ENCODE peak calls at places on chromosomes 12 and 14, in six cellular contexts. One of them, this sample, is unnamed.

GRCh38 chr14:74888164-74889158 is 6.7 kb downstream of the DLST start:
- DNase-seq in H9: no peak
- DNase-seq in neuronal stem cell: no peak
- DNase-seq in mesenchymal stem cell: peak; percentile 41
- DNase-seq in IMR-90: no peak
- DNase-seq in H1: no peak
- DNase-seq in this sample: peak; percentile 87

GRCh38 chr12:48936379-48936979 is 11.2 kb upstream of the FKBP11 start:
- DNase-seq in H9: peak; percentile 86
- DNase-seq in neuronal stem cell: peak; percentile 83
- DNase-seq in mesenchymal stem cell: peak; percentile 75
- DNase-seq in IMR-90: peak; percentile 79
- DNase-seq in H1: peak; percentile 63
- DNase-seq in this sample: peak; percentile 84

GRCh38 chr12:77064891-77065360 is 443 bp downstream of the E2F7 start:
- DNase-seq in H9: no peak
- DNase-seq in neuronal stem cell: no peak
- DNase-seq in mesenchymal stem cell: no peak
- DNase-seq in IMR-90: no peak
- DNase-seq in H1: no peak
- DNase-seq in this sample: no peak

GRCh38 chr12:25797949-25798348 is 160.5 kb upstream of the RASSF8 start:
- DNase-seq in H9: no peak
- DNase-seq in neuronal stem cell: no peak
- DNase-seq in mesenchymal stem cell: no peak
- DNase-seq in IMR-90: no peak
- DNase-seq in H1: no peak
- DNase-seq in this sample: no peak

GRCh38 chr14:74508292-74508731 is 14.7 kb downstream of the ISCA2 start:
- DNase-seq in H9: peak; percentile 90
- DNase-seq in neuronal stem cell: no peak
- DNase-seq in mesenchymal stem cell: peak; percentile 43
- DNase-seq in IMR-90: no peak
- DNase-seq in H1: no peak
- DNase-seq in this sample: no peak

GRCh38 chr14:99101826-99102461 is 170.1 kb downstream of the BCL11B start:
- DNase-seq in H9: no peak
- DNase-seq in neuronal stem cell: peak; percentile 39
- DNase-seq in mesenchymal stem cell: no peak
- DNase-seq in IMR-90: no peak
- DNase-seq in H1: no peak
- DNase-seq in this sample: no peak

GRCh38 chr14:68042591-68043210 is 223.1 kb downstream of the RAD51B start:
- DNase-seq in H9: no peak
- DNase-seq in neuronal stem cell: peak; percentile 32
- DNase-seq in mesenchymal stem cell: peak; percentile 26
- DNase-seq in IMR-90: no peak
- DNase-seq in H1: no peak
- DNase-seq in this sample: no peak

GRCh38 chr14:44979740-44980346 is 17.9 kb downstream of the TOGARAM1 start:
- DNase-seq in H9: no peak
- DNase-seq in neuronal stem cell: no peak
- DNase-seq in mesenchymal stem cell: no peak
- DNase-seq in IMR-90: no peak
- DNase-seq in H1: no peak
- DNase-seq in this sample: no peak

GRCh38 chr14:96574633-96575191 is 72.5 kb downstream of the PAPOLA start:
- DNase-seq in H9: no peak
- DNase-seq in neuronal stem cell: no peak
- DNase-seq in mesenchymal stem cell: no peak
- DNase-seq in IMR-90: peak; percentile 82
- DNase-seq in H1: no peak
- DNase-seq in this sample: no peak

GRCh38 chr14:77763978-77764377 is 3.0 kb upstream of the SNW1 start:
- DNase-seq in H9: no peak
- DNase-seq in neuronal stem cell: no peak
- DNase-seq in mesenchymal stem cell: no peak
- DNase-seq in IMR-90: no peak
- DNase-seq in H1: no peak
- DNase-seq in this sample: no peak

GRCh38 chr12:129531004-129531403 is 372.8 kb downstream of the TMEM132D start:
- DNase-seq in H9: peak; percentile 72
- DNase-seq in neuronal stem cell: no peak
- DNase-seq in mesenchymal stem cell: no peak
- DNase-seq in IMR-90: no peak
- DNase-seq in H1: peak; percentile 50
- DNase-seq in this sample: peak; percentile 55

GRCh38 chr12:40117818-40118217 is 11.9 kb upstream of the SLC2A13 start:
- DNase-seq in H9: no peak
- DNase-seq in neuronal stem cell: no peak
- DNase-seq in mesenchymal stem cell: no peak
- DNase-seq in IMR-90: no peak
- DNase-seq in H1: no peak
- DNase-seq in this sample: no peak

GRCh38 chr12:131897875-131898274 is 3.5 kb downstream of the ULK1 start:
- DNase-seq in H9: no peak
- DNase-seq in neuronal stem cell: no peak
- DNase-seq in mesenchymal stem cell: no peak
- DNase-seq in IMR-90: no peak
- DNase-seq in H1: no peak
- DNase-seq in this sample: peak; percentile 37

GRCh38 chr12:56518570-56518969 is 3.0 kb upstream of the RBMS2 start:
- DNase-seq in H9: no peak
- DNase-seq in neuronal stem cell: no peak
- DNase-seq in mesenchymal stem cell: peak; percentile 34
- DNase-seq in IMR-90: peak; percentile 66
- DNase-seq in H1: no peak
- DNase-seq in this sample: peak; percentile 81

GRCh38 chr12:131063960-131064359 is 110.3 kb downstream of the ADGRD1 start:
- DNase-seq in H9: no peak
- DNase-seq in neuronal stem cell: no peak
- DNase-seq in mesenchymal stem cell: no peak
- DNase-seq in IMR-90: no peak
- DNase-seq in H1: no peak
- DNase-seq in this sample: no peak

GRCh38 chr12:132028111-132028510 is 78.4 kb downstream of the EP400 start:
- DNase-seq in H9: no peak
- DNase-seq in neuronal stem cell: no peak
- DNase-seq in mesenchymal stem cell: no peak
- DNase-seq in IMR-90: no peak
- DNase-seq in H1: no peak
- DNase-seq in this sample: no peak

GRCh38 chr12:62632521-62632920 is 165.9 kb downstream of the MON2 start:
- DNase-seq in H9: peak; percentile 81
- DNase-seq in neuronal stem cell: no peak
- DNase-seq in mesenchymal stem cell: peak; percentile 25
- DNase-seq in IMR-90: no peak
- DNase-seq in H1: no peak
- DNase-seq in this sample: no peak

GRCh38 chr14:68796418-68797101 is 3.7 kb upstream of the ZFP36L1 start:
- DNase-seq in H9: no peak
- DNase-seq in neuronal stem cell: no peak
- DNase-seq in mesenchymal stem cell: peak; percentile 71
- DNase-seq in IMR-90: no peak
- DNase-seq in H1: no peak
- DNase-seq in this sample: peak; percentile 85

GRCh38 chr12:15581006-15581405 is 208.2 kb downstream of the EPS8 start:
- DNase-seq in H9: no peak
- DNase-seq in neuronal stem cell: no peak
- DNase-seq in mesenchymal stem cell: no peak
- DNase-seq in IMR-90: peak; percentile 53
- DNase-seq in H1: no peak
- DNase-seq in this sample: no peak

GRCh38 chr12:124586756-124587155 is 19.3 kb upstream of the NCOR2 start:
- DNase-seq in H9: no peak
- DNase-seq in neuronal stem cell: no peak
- DNase-seq in mesenchymal stem cell: no peak
- DNase-seq in IMR-90: no peak
- DNase-seq in H1: no peak
- DNase-seq in this sample: no peak

GRCh38 chr12:1518763-1519516 is 75.4 kb downstream of the FBXL14 start:
- DNase-seq in H9: peak; percentile 34
- DNase-seq in neuronal stem cell: no peak
- DNase-seq in mesenchymal stem cell: peak; percentile 83
- DNase-seq in IMR-90: peak; percentile 91
- DNase-seq in H1: no peak
- DNase-seq in this sample: no peak

GRCh38 chr12:19979584-19979983 is 388.8 kb upstream of the PDE3A start:
- DNase-seq in H9: no peak
- DNase-seq in neuronal stem cell: no peak
- DNase-seq in mesenchymal stem cell: no peak
- DNase-seq in IMR-90: no peak
- DNase-seq in H1: no peak
- DNase-seq in this sample: no peak

GRCh38 chr12:19972325-19973288 is 395.7 kb upstream of the PDE3A start:
- DNase-seq in H9: no peak
- DNase-seq in neuronal stem cell: no peak
- DNase-seq in mesenchymal stem cell: peak; percentile 66
- DNase-seq in IMR-90: peak; percentile 13
- DNase-seq in H1: no peak
- DNase-seq in this sample: no peak

GRCh38 chr12:31485570-31485969 is 105.4 kb downstream of the DENND5B start:
- DNase-seq in H9: no peak
- DNase-seq in neuronal stem cell: no peak
- DNase-seq in mesenchymal stem cell: no peak
- DNase-seq in IMR-90: peak; percentile 8
- DNase-seq in H1: no peak
- DNase-seq in this sample: peak; percentile 74

GRCh38 chr14:87076146-87076545 is 916.8 kb downstream of the GALC start:
- DNase-seq in H9: no peak
- DNase-seq in neuronal stem cell: no peak
- DNase-seq in mesenchymal stem cell: no peak
- DNase-seq in IMR-90: no peak
- DNase-seq in H1: no peak
- DNase-seq in this sample: no peak

GRCh38 chr12:6608592-6609311 is 1.6 kb upstream of the CHD4 start:
- DNase-seq in H9: peak; percentile 65
- DNase-seq in neuronal stem cell: no peak
- DNase-seq in mesenchymal stem cell: no peak
- DNase-seq in IMR-90: no peak
- DNase-seq in H1: no peak
- DNase-seq in this sample: peak; percentile 35

GRCh38 chr14:61188196-61188595 is 92.9 kb downstream of the TMEM30B start:
- DNase-seq in H9: peak; percentile 78
- DNase-seq in neuronal stem cell: no peak
- DNase-seq in mesenchymal stem cell: no peak
- DNase-seq in IMR-90: no peak
- DNase-seq in H1: no peak
- DNase-seq in this sample: peak; percentile 75

GRCh38 chr14:61188936-61189808 is 92.0 kb downstream of the TMEM30B start:
- DNase-seq in H9: peak; percentile 78
- DNase-seq in neuronal stem cell: peak; percentile 29
- DNase-seq in mesenchymal stem cell: peak; percentile 56
- DNase-seq in IMR-90: peak; percentile 51
- DNase-seq in H1: no peak
- DNase-seq in this sample: peak; percentile 16

GRCh38 chr14:61192970-61193369 is 88.2 kb downstream of the TMEM30B start:
- DNase-seq in H9: no peak
- DNase-seq in neuronal stem cell: no peak
- DNase-seq in mesenchymal stem cell: no peak
- DNase-seq in IMR-90: peak; percentile 58
- DNase-seq in H1: no peak
- DNase-seq in this sample: no peak

GRCh38 chr14:61191751-61192150 is 89.4 kb downstream of the TMEM30B start:
- DNase-seq in H9: no peak
- DNase-seq in neuronal stem cell: no peak
- DNase-seq in mesenchymal stem cell: no peak
- DNase-seq in IMR-90: no peak
- DNase-seq in H1: no peak
- DNase-seq in this sample: no peak

GRCh38 chr14:61190341-61190740 is 90.8 kb downstream of the TMEM30B start:
- DNase-seq in H9: no peak
- DNase-seq in neuronal stem cell: no peak
- DNase-seq in mesenchymal stem cell: no peak
- DNase-seq in IMR-90: peak; percentile 26
- DNase-seq in H1: no peak
- DNase-seq in this sample: no peak
- H2AFZ ChIP-seq in H9: no peak overlapping the region
- H2AFZ ChIP-seq in neuronal stem cell: no peak overlapping the region
- H2AFZ ChIP-seq in mesenchymal stem cell: no peak overlapping the region
- H2AFZ ChIP-seq in IMR-90: peak overlapping the region; percentile 39
- H2AFZ ChIP-seq in H1: no peak overlapping the region
- H2AFZ ChIP-seq in this sample: no peak overlapping the region

GRCh38 chr14:36009643-36010042 is 166.9 kb downstream of the PTCSC3 start:
- DNase-seq in H9: no peak
- DNase-seq in neuronal stem cell: no peak
- DNase-seq in mesenchymal stem cell: no peak
- DNase-seq in IMR-90: no peak
- DNase-seq in H1: no peak
- DNase-seq in this sample: no peak

GRCh38 chr14:36019126-36019525 is 157.4 kb downstream of the PTCSC3 start:
- DNase-seq in H9: no peak
- DNase-seq in neuronal stem cell: no peak
- DNase-seq in mesenchymal stem cell: no peak
- DNase-seq in IMR-90: no peak
- DNase-seq in H1: no peak
- DNase-seq in this sample: no peak

GRCh38 chr14:36014236-36014635 is 162.3 kb downstream of the PTCSC3 start:
- DNase-seq in H9: no peak
- DNase-seq in neuronal stem cell: no peak
- DNase-seq in mesenchymal stem cell: no peak
- DNase-seq in IMR-90: no peak
- DNase-seq in H1: no peak
- DNase-seq in this sample: no peak

DNA sequence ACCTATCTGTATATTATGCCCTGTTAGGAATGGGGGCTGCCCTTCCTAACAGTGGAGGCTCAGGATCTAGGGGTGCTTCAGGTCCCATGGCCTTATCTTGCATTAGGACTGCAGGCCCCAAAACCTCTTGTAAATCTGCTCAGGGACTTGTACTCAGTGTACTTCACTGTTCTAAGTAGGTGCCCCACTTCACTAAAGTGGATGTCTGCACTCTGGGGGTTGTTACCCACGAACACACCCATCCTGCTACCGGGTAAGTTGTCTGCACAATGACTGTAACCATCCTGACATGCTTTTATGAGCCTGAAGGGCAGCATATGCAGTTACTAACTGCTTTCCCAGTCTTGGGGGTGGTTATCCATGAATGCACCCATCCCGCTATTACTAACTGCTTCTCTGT is 163.0 kb downstream of the PTCSC3 start:
- DNase-seq in H9: no peak
- DNase-seq in neuronal stem cell: no peak
- DNase-seq in mesenchymal stem cell: no peak
- DNase-seq in IMR-90: no peak
- DNase-seq in H1: no peak
- DNase-seq in this sample: no peak
- H3K4me1 ChIP-seq in H9: peaks cover 7% of the 10 kb centered on the region
- H3K4me1 ChIP-seq in neuronal stem cell: peaks cover 12% of the 10 kb centered on the region
- H3K4me1 ChIP-seq in mesenchymal stem cell: no peaks in the 10 kb centered on the region
- H3K4me1 ChIP-seq in IMR-90: no peaks in the 10 kb centered on the region
- H3K4me1 ChIP-seq in H1: peaks cover 11% of the 10 kb centered on the region
- H3K4me1 ChIP-seq in this sample: no peaks in the 10 kb centered on the region

GRCh38 chr14:33275879-33276278 is 337.2 kb downstream of the NPAS3 start:
- DNase-seq in H9: no peak
- DNase-seq in neuronal stem cell: no peak
- DNase-seq in mesenchymal stem cell: no peak
- DNase-seq in IMR-90: no peak
- DNase-seq in H1: no peak
- DNase-seq in this sample: no peak
- H3K14ac ChIP-seq in H9: no peak overlapping the region
- H3K14ac ChIP-seq in neuronal stem cell: no peak overlapping the region
- H3K14ac ChIP-seq in mesenchymal stem cell: no peak overlapping the region
- H3K14ac ChIP-seq in IMR-90: no peak overlapping the region
- H3K14ac ChIP-seq in H1: no peak overlapping the region
- H3K14ac ChIP-seq in this sample: no peak overlapping the region

GRCh38 chr12:113416091-113416754 is 6.0 kb upstream of the SDSL start:
- DNase-seq in H9: no peak
- DNase-seq in neuronal stem cell: no peak
- DNase-seq in mesenchymal stem cell: no peak
- DNase-seq in IMR-90: no peak
- DNase-seq in H1: no peak
- DNase-seq in this sample: peak; percentile 13
- H2AFZ ChIP-seq in H9: no peak overlapping the region
- H2AFZ ChIP-seq in neuronal stem cell: peak overlapping the region; percentile 46
- H2AFZ ChIP-seq in mesenchymal stem cell: no peak overlapping the region
- H2AFZ ChIP-seq in IMR-90: no peak overlapping the region
- H2AFZ ChIP-seq in H1: no peak overlapping the region
- H2AFZ ChIP-seq in this sample: no peak overlapping the region

This sample was measured in trophoblast cell.